ENCODE peak calls at places on chromosomes 1 and 21, in ten cellular contexts. One of them, this sample, is unnamed.

GRCh38 chr1:111738436-111739221 is 566 bp downstream of the INKA2 start:
- DNase-seq in iPS-NIHi11: peak; percentile 63
- DNase-seq in RWPE1: peak; percentile 68
- DNase-seq in astrocyte: peak; percentile 50
- DNase-seq in neural crest cell: peak; percentile 14
- DNase-seq in bronchial epithelial cell: peak; percentile 81
- DNase-seq in frontal cortex: peak; percentile 54
- DNase-seq in NCI-H146: peak; percentile 84
- DNase-seq in hepatocyte: peak; percentile 79
- DNase-seq in stimulated activated CD4-positive, alpha-beta T cell treated with anti-CD3 and anti-CD28 coated beads, TNF-alpha, amount 100 ng/mL, for 4 hours: peak; percentile 25
- DNase-seq in this sample: peak; percentile 72

GRCh38 chr1:234558186-234558836 is 51.7 kb downstream of the IRF2BP2 start:
- DNase-seq in iPS-NIHi11: no peak
- DNase-seq in RWPE1: no peak
- DNase-seq in astrocyte: peak; percentile 14
- DNase-seq in neural crest cell: no peak
- DNase-seq in bronchial epithelial cell: no peak
- DNase-seq in frontal cortex: no peak
- DNase-seq in NCI-H146: no peak
- DNase-seq in hepatocyte: no peak
- DNase-seq in stimulated activated CD4-positive, alpha-beta T cell treated with anti-CD3 and anti-CD28 coated beads, TNF-alpha, amount 100 ng/mL, for 4 hours: no peak
- DNase-seq in this sample: no peak

GRCh38 chr1:97243973-97244560 is 522.5 kb downstream of the PTBP2 start:
- DNase-seq in iPS-NIHi11: no peak
- DNase-seq in RWPE1: peak; percentile 4
- DNase-seq in astrocyte: peak; percentile 9
- DNase-seq in neural crest cell: no peak
- DNase-seq in bronchial epithelial cell: peak; percentile 45
- DNase-seq in frontal cortex: no peak
- DNase-seq in NCI-H146: no peak
- DNase-seq in hepatocyte: peak; percentile 15
- DNase-seq in stimulated activated CD4-positive, alpha-beta T cell treated with anti-CD3 and anti-CD28 coated beads, TNF-alpha, amount 100 ng/mL, for 4 hours: no peak
- DNase-seq in this sample: no peak

GRCh38 chr1:7482077-7482476 is 289.0 kb upstream of the VAMP3 start:
- DNase-seq in iPS-NIHi11: no peak
- DNase-seq in RWPE1: no peak
- DNase-seq in astrocyte: no peak
- DNase-seq in neural crest cell: no peak
- DNase-seq in bronchial epithelial cell: no peak
- DNase-seq in frontal cortex: no peak
- DNase-seq in NCI-H146: no peak
- DNase-seq in hepatocyte: no peak
- DNase-seq in stimulated activated CD4-positive, alpha-beta T cell treated with anti-CD3 and anti-CD28 coated beads, TNF-alpha, amount 100 ng/mL, for 4 hours: no peak
- DNase-seq in this sample: no peak

GRCh38 chr1:22975694-22976093 is 3.0 kb upstream of the LACTBL1 start:
- DNase-seq in iPS-NIHi11: no peak
- DNase-seq in RWPE1: no peak
- DNase-seq in astrocyte: peak; percentile 25
- DNase-seq in neural crest cell: no peak
- DNase-seq in bronchial epithelial cell: peak; percentile 12
- DNase-seq in frontal cortex: no peak
- DNase-seq in NCI-H146: no peak
- DNase-seq in hepatocyte: no peak
- DNase-seq in stimulated activated CD4-positive, alpha-beta T cell treated with anti-CD3 and anti-CD28 coated beads, TNF-alpha, amount 100 ng/mL, for 4 hours: no peak
- DNase-seq in this sample: no peak

GRCh38 chr1:246815693-246816270 is 91.6 kb downstream of the SCCPDH start:
- DNase-seq in iPS-NIHi11: no peak
- DNase-seq in RWPE1: no peak
- DNase-seq in astrocyte: no peak
- DNase-seq in neural crest cell: no peak
- DNase-seq in bronchial epithelial cell: no peak
- DNase-seq in frontal cortex: no peak
- DNase-seq in NCI-H146: no peak
- DNase-seq in hepatocyte: no peak
- DNase-seq in stimulated activated CD4-positive, alpha-beta T cell treated with anti-CD3 and anti-CD28 coated beads, TNF-alpha, amount 100 ng/mL, for 4 hours: no peak
- DNase-seq in this sample: no peak

GRCh38 chr1:187306671-187307415 is 478.1 kb downstream of the PLA2G4A start:
- DNase-seq in iPS-NIHi11: no peak
- DNase-seq in RWPE1: no peak
- DNase-seq in astrocyte: peak; percentile 12
- DNase-seq in neural crest cell: no peak
- DNase-seq in bronchial epithelial cell: no peak
- DNase-seq in frontal cortex: no peak
- DNase-seq in NCI-H146: peak; percentile 22
- DNase-seq in hepatocyte: no peak
- DNase-seq in stimulated activated CD4-positive, alpha-beta T cell treated with anti-CD3 and anti-CD28 coated beads, TNF-alpha, amount 100 ng/mL, for 4 hours: no peak
- DNase-seq in this sample: no peak

GRCh38 chr1:39776400-39776713 is 5.2 kb upstream of the OXCT2 start:
- DNase-seq in iPS-NIHi11: no peak
- DNase-seq in RWPE1: no peak
- DNase-seq in astrocyte: no peak
- DNase-seq in neural crest cell: no peak
- DNase-seq in bronchial epithelial cell: no peak
- DNase-seq in frontal cortex: no peak
- DNase-seq in NCI-H146: no peak
- DNase-seq in hepatocyte: no peak
- DNase-seq in stimulated activated CD4-positive, alpha-beta T cell treated with anti-CD3 and anti-CD28 coated beads, TNF-alpha, amount 100 ng/mL, for 4 hours: no peak
- DNase-seq in this sample: no peak

GRCh38 chr1:199404191-199404590 is 623.3 kb upstream of the NR5A2 start:
- DNase-seq in iPS-NIHi11: peak; percentile 41
- DNase-seq in RWPE1: peak; percentile 56
- DNase-seq in astrocyte: peak; percentile 49
- DNase-seq in neural crest cell: no peak
- DNase-seq in bronchial epithelial cell: peak; percentile 49
- DNase-seq in frontal cortex: no peak
- DNase-seq in NCI-H146: no peak
- DNase-seq in hepatocyte: no peak
- DNase-seq in stimulated activated CD4-positive, alpha-beta T cell treated with anti-CD3 and anti-CD28 coated beads, TNF-alpha, amount 100 ng/mL, for 4 hours: no peak
- DNase-seq in this sample: no peak

GRCh38 chr21:46160563-46161179 is 5.3 kb upstream of the FTCD start:
- DNase-seq in iPS-NIHi11: no peak
- DNase-seq in RWPE1: no peak
- DNase-seq in astrocyte: no peak
- DNase-seq in neural crest cell: no peak
- DNase-seq in bronchial epithelial cell: no peak
- DNase-seq in frontal cortex: no peak
- DNase-seq in NCI-H146: peak; percentile 8
- DNase-seq in hepatocyte: peak; percentile 4
- DNase-seq in stimulated activated CD4-positive, alpha-beta T cell treated with anti-CD3 and anti-CD28 coated beads, TNF-alpha, amount 100 ng/mL, for 4 hours: no peak
- DNase-seq in this sample: no peak

GRCh38 chr1:191963286-191963685 is 195.0 kb upstream of the RGS18 start:
- DNase-seq in iPS-NIHi11: no peak
- DNase-seq in RWPE1: peak; percentile 4
- DNase-seq in astrocyte: peak; percentile 71
- DNase-seq in neural crest cell: no peak
- DNase-seq in bronchial epithelial cell: peak; percentile 0
- DNase-seq in frontal cortex: no peak
- DNase-seq in NCI-H146: no peak
- DNase-seq in hepatocyte: no peak
- DNase-seq in stimulated activated CD4-positive, alpha-beta T cell treated with anti-CD3 and anti-CD28 coated beads, TNF-alpha, amount 100 ng/mL, for 4 hours: no peak
- DNase-seq in this sample: no peak

GRCh38 chr1:200739499-200740290 is 1.0 kb downstream of the CAMSAP2 start:
- DNase-seq in iPS-NIHi11: peak; percentile 18
- DNase-seq in RWPE1: peak; percentile 47
- DNase-seq in astrocyte: peak; percentile 21
- DNase-seq in neural crest cell: peak; percentile 15
- DNase-seq in bronchial epithelial cell: no peak
- DNase-seq in frontal cortex: no peak
- DNase-seq in NCI-H146: peak; percentile 37
- DNase-seq in hepatocyte: peak; percentile 21
- DNase-seq in stimulated activated CD4-positive, alpha-beta T cell treated with anti-CD3 and anti-CD28 coated beads, TNF-alpha, amount 100 ng/mL, for 4 hours: no peak
- DNase-seq in this sample: no peak

GRCh38 chr1:158145173-158145719 is 35.4 kb upstream of the CD1D start:
- DNase-seq in iPS-NIHi11: no peak
- DNase-seq in RWPE1: peak; percentile 41
- DNase-seq in astrocyte: peak; percentile 3
- DNase-seq in neural crest cell: no peak
- DNase-seq in bronchial epithelial cell: peak; percentile 74
- DNase-seq in frontal cortex: no peak
- DNase-seq in NCI-H146: no peak
- DNase-seq in hepatocyte: peak; percentile 22
- DNase-seq in stimulated activated CD4-positive, alpha-beta T cell treated with anti-CD3 and anti-CD28 coated beads, TNF-alpha, amount 100 ng/mL, for 4 hours: no peak
- DNase-seq in this sample: no peak

GRCh38 chr1:110220324-110220723 is 10.2 kb downstream of the KCNC4 start:
- DNase-seq in iPS-NIHi11: no peak
- DNase-seq in RWPE1: no peak
- DNase-seq in astrocyte: no peak
- DNase-seq in neural crest cell: no peak
- DNase-seq in bronchial epithelial cell: no peak
- DNase-seq in frontal cortex: no peak
- DNase-seq in NCI-H146: no peak
- DNase-seq in hepatocyte: no peak
- DNase-seq in stimulated activated CD4-positive, alpha-beta T cell treated with anti-CD3 and anti-CD28 coated beads, TNF-alpha, amount 100 ng/mL, for 4 hours: no peak
- DNase-seq in this sample: no peak

GRCh38 chr1:85484716-85485115 is 19.8 kb upstream of the DDAH1 start:
- DNase-seq in iPS-NIHi11: no peak
- DNase-seq in RWPE1: no peak
- DNase-seq in astrocyte: no peak
- DNase-seq in neural crest cell: no peak
- DNase-seq in bronchial epithelial cell: peak; percentile 61
- DNase-seq in frontal cortex: no peak
- DNase-seq in NCI-H146: no peak
- DNase-seq in hepatocyte: no peak
- DNase-seq in stimulated activated CD4-positive, alpha-beta T cell treated with anti-CD3 and anti-CD28 coated beads, TNF-alpha, amount 100 ng/mL, for 4 hours: no peak
- DNase-seq in this sample: no peak

GRCh38 chr1:161069731-161070270 is at the start of gene ARHGAP30:
- DNase-seq in iPS-NIHi11: no peak
- DNase-seq in RWPE1: no peak
- DNase-seq in astrocyte: no peak
- DNase-seq in neural crest cell: no peak
- DNase-seq in bronchial epithelial cell: no peak
- DNase-seq in frontal cortex: no peak
- DNase-seq in NCI-H146: no peak
- DNase-seq in hepatocyte: no peak
- DNase-seq in stimulated activated CD4-positive, alpha-beta T cell treated with anti-CD3 and anti-CD28 coated beads, TNF-alpha, amount 100 ng/mL, for 4 hours: peak; percentile 67
- DNase-seq in this sample: peak; percentile 62

GRCh38 chr1:225962440-225962975 is 21.5 kb upstream of the LEFTY2 start:
- DNase-seq in iPS-NIHi11: peak; percentile 89
- DNase-seq in RWPE1: no peak
- DNase-seq in astrocyte: no peak
- DNase-seq in neural crest cell: peak; percentile 74
- DNase-seq in bronchial epithelial cell: no peak
- DNase-seq in frontal cortex: no peak
- DNase-seq in NCI-H146: peak; percentile 74
- DNase-seq in hepatocyte: peak; percentile 61
- DNase-seq in stimulated activated CD4-positive, alpha-beta T cell treated with anti-CD3 and anti-CD28 coated beads, TNF-alpha, amount 100 ng/mL, for 4 hours: peak; percentile 19
- DNase-seq in this sample: peak; percentile 56

GRCh38 chr1:119116725-119117124 is 23.7 kb downstream of the WARS2 start:
- DNase-seq in iPS-NIHi11: no peak
- DNase-seq in RWPE1: no peak
- DNase-seq in astrocyte: no peak
- DNase-seq in neural crest cell: no peak
- DNase-seq in bronchial epithelial cell: no peak
- DNase-seq in frontal cortex: no peak
- DNase-seq in NCI-H146: no peak
- DNase-seq in hepatocyte: no peak
- DNase-seq in stimulated activated CD4-positive, alpha-beta T cell treated with anti-CD3 and anti-CD28 coated beads, TNF-alpha, amount 100 ng/mL, for 4 hours: no peak
- DNase-seq in this sample: no peak

GRCh38 chr1:15246960-15247614 is at the start of gene FHAD1:
- DNase-seq in iPS-NIHi11: peak; percentile 94
- DNase-seq in RWPE1: peak; percentile 90
- DNase-seq in astrocyte: peak; percentile 22
- DNase-seq in neural crest cell: peak; percentile 62
- DNase-seq in bronchial epithelial cell: no peak
- DNase-seq in frontal cortex: peak; percentile 79
- DNase-seq in NCI-H146: peak; percentile 79
- DNase-seq in hepatocyte: peak; percentile 87
- DNase-seq in stimulated activated CD4-positive, alpha-beta T cell treated with anti-CD3 and anti-CD28 coated beads, TNF-alpha, amount 100 ng/mL, for 4 hours: peak; percentile 23
- DNase-seq in this sample: no peak

GRCh38 chr1:64543831-64544230 is 73.9 kb downstream of the CACHD1 start:
- DNase-seq in iPS-NIHi11: no peak
- DNase-seq in RWPE1: no peak
- DNase-seq in astrocyte: peak; percentile 47
- DNase-seq in neural crest cell: no peak
- DNase-seq in bronchial epithelial cell: no peak
- DNase-seq in frontal cortex: no peak
- DNase-seq in NCI-H146: no peak
- DNase-seq in hepatocyte: no peak
- DNase-seq in stimulated activated CD4-positive, alpha-beta T cell treated with anti-CD3 and anti-CD28 coated beads, TNF-alpha, amount 100 ng/mL, for 4 hours: no peak
- DNase-seq in this sample: no peak

GRCh38 chr1:183149273-183149672 is 36.8 kb upstream of the LAMC2 start:
- DNase-seq in iPS-NIHi11: no peak
- DNase-seq in RWPE1: no peak
- DNase-seq in astrocyte: no peak
- DNase-seq in neural crest cell: no peak
- DNase-seq in bronchial epithelial cell: no peak
- DNase-seq in frontal cortex: no peak
- DNase-seq in NCI-H146: no peak
- DNase-seq in hepatocyte: no peak
- DNase-seq in stimulated activated CD4-positive, alpha-beta T cell treated with anti-CD3 and anti-CD28 coated beads, TNF-alpha, amount 100 ng/mL, for 4 hours: no peak
- DNase-seq in this sample: no peak

GRCh38 chr1:228941673-228942072 is 206.4 kb downstream of the RHOU start:
- DNase-seq in iPS-NIHi11: no peak
- DNase-seq in RWPE1: no peak
- DNase-seq in astrocyte: no peak
- DNase-seq in neural crest cell: no peak
- DNase-seq in bronchial epithelial cell: no peak
- DNase-seq in frontal cortex: no peak
- DNase-seq in NCI-H146: no peak
- DNase-seq in hepatocyte: no peak
- DNase-seq in stimulated activated CD4-positive, alpha-beta T cell treated with anti-CD3 and anti-CD28 coated beads, TNF-alpha, amount 100 ng/mL, for 4 hours: no peak
- DNase-seq in this sample: no peak

GRCh38 chr1:162230096-162230495 is 146.6 kb downstream of the SPATA46 start:
- DNase-seq in iPS-NIHi11: peak; percentile 77
- DNase-seq in RWPE1: no peak
- DNase-seq in astrocyte: no peak
- DNase-seq in neural crest cell: no peak
- DNase-seq in bronchial epithelial cell: peak; percentile 37
- DNase-seq in frontal cortex: peak; percentile 29
- DNase-seq in NCI-H146: peak; percentile 90
- DNase-seq in hepatocyte: no peak
- DNase-seq in stimulated activated CD4-positive, alpha-beta T cell treated with anti-CD3 and anti-CD28 coated beads, TNF-alpha, amount 100 ng/mL, for 4 hours: no peak
- DNase-seq in this sample: no peak

GRCh38 chr1:3009021-3009420 is 12.2 kb upstream of the ACTRT2 start:
- DNase-seq in iPS-NIHi11: no peak
- DNase-seq in RWPE1: no peak
- DNase-seq in astrocyte: no peak
- DNase-seq in neural crest cell: no peak
- DNase-seq in bronchial epithelial cell: no peak
- DNase-seq in frontal cortex: no peak
- DNase-seq in NCI-H146: no peak
- DNase-seq in hepatocyte: no peak
- DNase-seq in stimulated activated CD4-positive, alpha-beta T cell treated with anti-CD3 and anti-CD28 coated beads, TNF-alpha, amount 100 ng/mL, for 4 hours: no peak
- DNase-seq in this sample: peak; percentile 2